ENCODE peak calls at places on chromosomes 7 and 10, in nine cellular contexts. One of them, this sample, is unnamed.

GRCh38 chr7:5690931-5691461 is 90.5 kb downstream of the RNF216 start:
- DNase-seq in tibial nerve: no peak
- DNase-seq in OCI-LY7: no peak
- DNase-seq in thoracic aorta: no peak
- DNase-seq in fibroblast of lung: peak; percentile 40
- DNase-seq in tibial artery: peak; percentile 76
- DNase-seq in brain microvascular endothelial cell: peak; percentile 6
- DNase-seq in pancreas: no peak
- DNase-seq in upper lobe of right lung: peak; percentile 73
- DNase-seq in this sample: no peak

GRCh38 chr10:122854648-122855047 is 9.0 kb upstream of the CUZD1 start:
- DNase-seq in tibial nerve: no peak
- DNase-seq in OCI-LY7: no peak
- DNase-seq in thoracic aorta: no peak
- DNase-seq in fibroblast of lung: peak; percentile 89
- DNase-seq in tibial artery: no peak
- DNase-seq in brain microvascular endothelial cell: peak; percentile 58
- DNase-seq in pancreas: no peak
- DNase-seq in upper lobe of right lung: no peak
- DNase-seq in this sample: no peak

GRCh38 chr7:110507832-110508231 is 583.1 kb upstream of the LRRN3 start:
- DNase-seq in tibial nerve: no peak
- DNase-seq in OCI-LY7: no peak
- DNase-seq in thoracic aorta: no peak
- DNase-seq in fibroblast of lung: no peak
- DNase-seq in tibial artery: no peak
- DNase-seq in brain microvascular endothelial cell: no peak
- DNase-seq in pancreas: peak; percentile 35
- DNase-seq in upper lobe of right lung: no peak
- DNase-seq in this sample: no peak

GRCh38 chr7:79653136-79653631 is 199.7 kb upstream of the MAGI2 start:
- DNase-seq in tibial nerve: no peak
- DNase-seq in OCI-LY7: no peak
- DNase-seq in thoracic aorta: no peak
- DNase-seq in fibroblast of lung: no peak
- DNase-seq in tibial artery: no peak
- DNase-seq in brain microvascular endothelial cell: peak; percentile 24
- DNase-seq in pancreas: no peak
- DNase-seq in upper lobe of right lung: no peak
- DNase-seq in this sample: no peak

GRCh38 chr7:27576360-27576944 is 86.2 kb downstream of the HIBADH start:
- DNase-seq in tibial nerve: peak; percentile 35
- DNase-seq in OCI-LY7: peak; percentile 35
- DNase-seq in thoracic aorta: no peak
- DNase-seq in fibroblast of lung: peak; percentile 27
- DNase-seq in tibial artery: no peak
- DNase-seq in brain microvascular endothelial cell: no peak
- DNase-seq in pancreas: no peak
- DNase-seq in upper lobe of right lung: no peak
- DNase-seq in this sample: no peak

GRCh38 chr7:16880469-16881034 is 1.2 kb downstream of the AGR3 start:
- DNase-seq in tibial nerve: no peak
- DNase-seq in OCI-LY7: no peak
- DNase-seq in thoracic aorta: no peak
- DNase-seq in fibroblast of lung: no peak
- DNase-seq in tibial artery: no peak
- DNase-seq in brain microvascular endothelial cell: no peak
- DNase-seq in pancreas: no peak
- DNase-seq in upper lobe of right lung: no peak
- DNase-seq in this sample: no peak

GRCh38 chr10:53403688-53404087 is 631.1 kb upstream of the MBL2 start:
- DNase-seq in tibial nerve: peak; percentile 7
- DNase-seq in OCI-LY7: no peak
- DNase-seq in thoracic aorta: no peak
- DNase-seq in fibroblast of lung: peak; percentile 6
- DNase-seq in tibial artery: no peak
- DNase-seq in brain microvascular endothelial cell: peak; percentile 42
- DNase-seq in pancreas: peak; percentile 56
- DNase-seq in upper lobe of right lung: peak; percentile 65
- DNase-seq in this sample: no peak

GRCh38 chr7:41205600-41205999 is 497.3 kb downstream of the INHBA start:
- DNase-seq in tibial nerve: no peak
- DNase-seq in OCI-LY7: no peak
- DNase-seq in thoracic aorta: no peak
- DNase-seq in fibroblast of lung: no peak
- DNase-seq in tibial artery: no peak
- DNase-seq in brain microvascular endothelial cell: no peak
- DNase-seq in pancreas: no peak
- DNase-seq in upper lobe of right lung: no peak
- DNase-seq in this sample: no peak

GRCh38 chr10:21363753-21364104 is 161.8 kb downstream of the SKIDA1 start:
- DNase-seq in tibial nerve: no peak
- DNase-seq in OCI-LY7: no peak
- DNase-seq in thoracic aorta: no peak
- DNase-seq in fibroblast of lung: no peak
- DNase-seq in tibial artery: no peak
- DNase-seq in brain microvascular endothelial cell: no peak
- DNase-seq in pancreas: no peak
- DNase-seq in upper lobe of right lung: no peak
- DNase-seq in this sample: no peak

GRCh38 chr7:36979810-36980248 is 255.5 kb upstream of the AOAH start:
- DNase-seq in tibial nerve: no peak
- DNase-seq in OCI-LY7: no peak
- DNase-seq in thoracic aorta: no peak
- DNase-seq in fibroblast of lung: peak; percentile 88
- DNase-seq in tibial artery: no peak
- DNase-seq in brain microvascular endothelial cell: no peak
- DNase-seq in pancreas: no peak
- DNase-seq in upper lobe of right lung: no peak
- DNase-seq in this sample: no peak

GRCh38 chr10:85259908-85260307 is 931.5 kb downstream of the CCSER2 start:
- DNase-seq in tibial nerve: no peak
- DNase-seq in OCI-LY7: no peak
- DNase-seq in thoracic aorta: no peak
- DNase-seq in fibroblast of lung: no peak
- DNase-seq in tibial artery: no peak
- DNase-seq in brain microvascular endothelial cell: no peak
- DNase-seq in pancreas: no peak
- DNase-seq in upper lobe of right lung: no peak
- DNase-seq in this sample: no peak

GRCh38 chr7:159065151-159065550 is 79.5 kb downstream of the VIPR2 start:
- DNase-seq in tibial nerve: no peak
- DNase-seq in OCI-LY7: no peak
- DNase-seq in thoracic aorta: no peak
- DNase-seq in fibroblast of lung: no peak
- DNase-seq in tibial artery: peak; percentile 86
- DNase-seq in brain microvascular endothelial cell: no peak
- DNase-seq in pancreas: no peak
- DNase-seq in upper lobe of right lung: peak; percentile 46
- DNase-seq in this sample: no peak

DNA sequence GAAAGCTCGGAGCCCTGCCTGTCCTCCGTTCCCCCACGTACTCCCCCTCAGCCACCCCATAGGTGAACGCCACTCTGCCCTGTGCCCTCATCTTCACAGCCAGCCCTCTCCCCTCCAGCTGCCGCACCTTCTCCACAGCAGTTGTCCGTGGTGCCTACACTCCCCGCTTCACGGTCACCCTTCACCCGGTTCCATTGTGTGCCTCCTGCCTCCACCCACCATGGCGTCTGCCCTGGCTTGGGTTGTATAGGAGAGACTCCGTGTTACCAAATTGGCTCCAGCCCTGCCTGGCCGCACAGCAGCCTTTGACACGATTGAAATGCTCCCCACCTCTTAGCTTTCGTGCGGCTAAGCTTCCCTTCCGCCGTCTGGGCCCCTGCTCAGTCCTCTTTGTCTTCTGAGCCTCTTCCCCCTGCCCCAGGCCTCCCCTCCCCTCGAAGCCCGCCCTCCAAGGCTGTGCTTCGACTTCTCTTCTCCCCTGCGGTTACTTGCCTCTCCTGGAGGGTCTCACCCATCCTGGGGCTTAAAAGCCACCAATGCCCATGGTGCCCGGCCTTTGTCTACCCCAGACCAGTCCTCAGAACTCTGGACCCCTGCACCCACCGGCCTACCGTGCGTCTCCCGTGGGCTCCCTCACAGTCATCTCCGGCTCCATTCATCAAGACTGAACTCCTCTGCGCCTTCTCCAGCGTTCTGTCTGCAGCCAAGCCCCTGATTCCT is 18.4 kb upstream of the NODAL start:
- DNase-seq in tibial nerve: no peak
- DNase-seq in OCI-LY7: no peak
- DNase-seq in thoracic aorta: no peak
- DNase-seq in fibroblast of lung: no peak
- DNase-seq in tibial artery: no peak
- DNase-seq in brain microvascular endothelial cell: no peak
- DNase-seq in pancreas: no peak
- DNase-seq in upper lobe of right lung: no peak
- DNase-seq in this sample: no peak
- H3K27ac ChIP-seq in tibial nerve: no peak overlapping the region
- H3K27ac ChIP-seq in OCI-LY7: no peak overlapping the region
- H3K27ac ChIP-seq in thoracic aorta: peak overlapping the region; percentile 38
- H3K27ac ChIP-seq in fibroblast of lung: no peak overlapping the region
- H3K27ac ChIP-seq in tibial artery: peak overlapping the region; percentile 89
- H3K27ac ChIP-seq in brain microvascular endothelial cell: no peak overlapping the region
- H3K27ac ChIP-seq in pancreas: no peak overlapping the region
- H3K27ac ChIP-seq in upper lobe of right lung: no peak overlapping the region
- H3K27ac ChIP-seq in this sample: peak overlapping the region; percentile 94

DNA sequence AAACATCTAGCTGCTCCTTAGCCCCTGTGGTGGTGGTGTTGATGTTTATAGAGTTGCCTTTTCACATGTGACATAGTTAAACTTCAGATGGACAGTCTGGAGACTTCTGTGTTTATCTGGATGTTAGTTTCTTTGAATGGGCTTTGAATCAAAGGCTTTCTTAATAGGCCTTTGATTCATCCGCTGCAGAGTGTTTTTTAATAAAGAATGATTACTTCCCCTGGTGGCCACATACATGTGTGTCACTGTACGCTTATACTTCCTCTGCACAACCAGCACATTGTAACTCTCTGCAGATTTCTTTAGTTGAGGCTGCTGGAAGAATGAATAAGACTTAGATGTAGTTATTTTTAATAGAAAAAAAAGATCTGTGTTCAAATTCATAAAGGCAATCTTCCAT is 221.1 kb downstream of the DYNC1I1 start:
- DNase-seq in tibial nerve: no peak
- DNase-seq in OCI-LY7: no peak
- DNase-seq in thoracic aorta: no peak
- DNase-seq in fibroblast of lung: no peak
- DNase-seq in tibial artery: no peak
- DNase-seq in brain microvascular endothelial cell: no peak
- DNase-seq in pancreas: no peak
- DNase-seq in upper lobe of right lung: no peak
- DNase-seq in this sample: no peak
- TF ChIP-seq CTCF in tibial nerve: no peak
- TF ChIP-seq CTCF in OCI-LY7: peak; percentile 14
- TF ChIP-seq CTCF in thoracic aorta: no peak
- TF ChIP-seq CTCF in fibroblast of lung: no peak
- TF ChIP-seq CTCF in tibial artery: no peak
- TF ChIP-seq CTCF in brain microvascular endothelial cell: peak; percentile 31
- TF ChIP-seq CTCF in pancreas: no peak
- TF ChIP-seq CTCF in upper lobe of right lung: no peak
- TF ChIP-seq CTCF in this sample: no peak

GRCh38 chr10:8057636-8058273 is 3.3 kb downstream of the GATA3 start:
- DNase-seq in tibial nerve: no peak
- DNase-seq in OCI-LY7: no peak
- DNase-seq in thoracic aorta: no peak
- DNase-seq in fibroblast of lung: no peak
- DNase-seq in tibial artery: no peak
- DNase-seq in brain microvascular endothelial cell: no peak
- DNase-seq in pancreas: no peak
- DNase-seq in upper lobe of right lung: no peak
- DNase-seq in this sample: no peak

GRCh38 chr10:8055420-8056349 is 1.2 kb downstream of the GATA3 start:
- DNase-seq in tibial nerve: no peak
- DNase-seq in OCI-LY7: no peak
- DNase-seq in thoracic aorta: no peak
- DNase-seq in fibroblast of lung: no peak
- DNase-seq in tibial artery: no peak
- DNase-seq in brain microvascular endothelial cell: no peak
- DNase-seq in pancreas: no peak
- DNase-seq in upper lobe of right lung: no peak
- DNase-seq in this sample: no peak

GRCh38 chr10:8058274-8059111 is 4.0 kb downstream of the GATA3 start:
- DNase-seq in tibial nerve: no peak
- DNase-seq in OCI-LY7: no peak
- DNase-seq in thoracic aorta: no peak
- DNase-seq in fibroblast of lung: no peak
- DNase-seq in tibial artery: no peak
- DNase-seq in brain microvascular endothelial cell: no peak
- DNase-seq in pancreas: no peak
- DNase-seq in upper lobe of right lung: no peak
- DNase-seq in this sample: no peak

GRCh38 chr10:8056378-8056777 is 1.9 kb downstream of the GATA3 start:
- DNase-seq in tibial nerve: no peak
- DNase-seq in OCI-LY7: no peak
- DNase-seq in thoracic aorta: no peak
- DNase-seq in fibroblast of lung: no peak
- DNase-seq in tibial artery: no peak
- DNase-seq in brain microvascular endothelial cell: no peak
- DNase-seq in pancreas: no peak
- DNase-seq in upper lobe of right lung: no peak
- DNase-seq in this sample: no peak

GRCh38 chr10:8056891-8057331 is 2.4 kb downstream of the GATA3 start:
- DNase-seq in tibial nerve: no peak
- DNase-seq in OCI-LY7: peak; percentile 30
- DNase-seq in thoracic aorta: no peak
- DNase-seq in fibroblast of lung: no peak
- DNase-seq in tibial artery: no peak
- DNase-seq in brain microvascular endothelial cell: no peak
- DNase-seq in pancreas: no peak
- DNase-seq in upper lobe of right lung: no peak
- DNase-seq in this sample: no peak
- H3K4me3 ChIP-seq in tibial nerve: no peak overlapping the region
- H3K4me3 ChIP-seq in OCI-LY7: no peak overlapping the region
- H3K4me3 ChIP-seq in thoracic aorta: peak overlapping the region; percentile 68
- H3K4me3 ChIP-seq in fibroblast of lung: no peak overlapping the region
- H3K4me3 ChIP-seq in tibial artery: no peak overlapping the region
- H3K4me3 ChIP-seq in brain microvascular endothelial cell: no peak overlapping the region
- H3K4me3 ChIP-seq in pancreas: no peak overlapping the region
- H3K4me3 ChIP-seq in upper lobe of right lung: peak overlapping the region; percentile 55
- H3K4me3 ChIP-seq in this sample: peak overlapping the region; percentile 8

DNA sequence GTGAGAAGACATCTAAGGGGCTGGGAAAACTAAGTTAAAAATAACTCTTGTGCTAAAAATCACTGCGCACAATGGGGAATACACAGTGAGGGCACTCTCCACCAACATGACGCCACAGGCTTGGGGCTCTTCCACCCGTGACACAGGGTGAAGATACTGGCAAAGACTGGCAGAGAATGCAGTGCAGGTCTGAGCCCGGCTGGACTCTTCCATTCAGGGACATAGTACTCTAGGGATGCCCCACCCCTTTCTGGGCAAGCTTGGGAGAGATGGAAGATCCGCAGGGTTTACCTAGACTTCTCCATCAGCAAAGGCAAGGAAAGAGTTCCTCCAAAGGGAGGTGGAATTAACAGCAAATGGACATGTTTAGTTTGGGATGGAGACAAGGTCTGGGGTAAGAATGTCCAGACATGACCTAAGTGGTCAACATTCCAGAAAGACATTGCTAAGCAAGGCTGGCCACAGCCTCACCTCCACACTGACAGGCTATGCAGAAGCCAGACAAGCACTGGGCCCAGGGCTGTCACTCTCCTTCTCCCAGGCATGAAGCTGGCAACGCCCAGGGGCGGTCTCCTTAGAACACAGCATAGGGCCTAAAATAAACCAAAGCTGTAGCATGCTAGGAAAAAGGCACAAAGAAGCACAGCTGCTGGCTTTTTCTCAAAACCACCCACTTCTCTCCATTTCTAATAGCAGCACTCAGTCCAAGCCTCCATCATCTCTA is 28.1 kb downstream of the XPNPEP1 start:
- DNase-seq in tibial nerve: peak; percentile 56
- DNase-seq in OCI-LY7: no peak
- DNase-seq in thoracic aorta: peak; percentile 85
- DNase-seq in fibroblast of lung: peak; percentile 94
- DNase-seq in tibial artery: peak; percentile 92
- DNase-seq in brain microvascular endothelial cell: peak; percentile 71
- DNase-seq in pancreas: no peak
- DNase-seq in upper lobe of right lung: no peak
- DNase-seq in this sample: peak; percentile 91
- H3K27ac ChIP-seq in tibial nerve: peak overlapping the region; percentile 25
- H3K27ac ChIP-seq in OCI-LY7: no peak overlapping the region
- H3K27ac ChIP-seq in thoracic aorta: peak overlapping the region; percentile 88
- H3K27ac ChIP-seq in fibroblast of lung: no peak overlapping the region
- H3K27ac ChIP-seq in tibial artery: peak overlapping the region; percentile 84
- H3K27ac ChIP-seq in brain microvascular endothelial cell: no peak overlapping the region
- H3K27ac ChIP-seq in pancreas: peak overlapping the region; percentile 28
- H3K27ac ChIP-seq in upper lobe of right lung: peak overlapping the region; percentile 21
- H3K27ac ChIP-seq in this sample: peak overlapping the region; percentile 83